ENCODE peak calls at places on chromosome 3, in eight cellular contexts. I is astrocyte of the spinal cord, O is MCF 10A, D is foreskin fibroblast, G is NB4, S is A549, C is GM20000, X is astrocyte of the cerebellum. L is an unnamed sample.

GRCh38 chr3:73719413-73719831 is 94.7 kb upstream of the PDZRN3 start:
- DNase-seq in I (peak), O (no peak), D (peak), G (no peak), S (no peak), C (no peak), X (peak), L (no peak)

GRCh38 chr3:72273615-72274014 is 488.7 kb upstream of the PROK2 start:
- DNase-seq in I (peak), O (no peak), D (peak), G (no peak), S (no peak), C (no peak), X (peak), L (no peak)

GRCh38 chr3:10198761-10199688 is 34.3 kb downstream of the IRAK2 start:
- DNase-seq in I (peak), O (peak), D (peak), G (peak), S (peak), C (peak), X (no peak), L (no peak)

GRCh38 chr3:116256843-116257485 is 188.3 kb downstream of the LSAMP start:
- DNase-seq in I (no peak), O (no peak), D (peak), G (no peak), S (no peak), C (no peak), X (no peak), L (no peak)

GRCh38 chr3:122004123-122004522 is 17.9 kb downstream of the ILDR1 start:
- DNase-seq in I (no peak), O (no peak), D (no peak), G (peak), S (no peak), C (no peak), X (no peak), L (no peak)

GRCh38 chr3:11495948-11496557 is 147.7 kb downstream of the VGLL4 start:
- DNase-seq in I (peak), O (no peak), D (no peak), G (no peak), S (no peak), C (no peak), X (peak), L (no peak)

GRCh38 chr3:149317072-149317471 is 16.4 kb downstream of the TM4SF18 start:
- DNase-seq in I (no peak), O (no peak), D (no peak), G (no peak), S (no peak), C (no peak), X (no peak), L (no peak)

GRCh38 chr3:12395349-12396012 is 88.8 kb upstream of the TSEN2 start:
- DNase-seq in I (peak), O (no peak), D (no peak), G (peak), S (no peak), C (peak), X (no peak), L (no peak)

GRCh38 chr3:158105124-158105709 is 1.0 kb downstream of the SHOX2 start:
- DNase-seq in I (no peak), O (peak), D (peak), G (no peak), S (peak), C (no peak), X (no peak), L (no peak)

GRCh38 chr3:115301364-115301860 is 154.3 kb upstream of the ZBTB20 start:
- DNase-seq in I (no peak), O (peak), D (peak), G (no peak), S (no peak), C (no peak), X (no peak), L (no peak)

GRCh38 chr3:24254649-24255048 is 240.0 kb downstream of the THRB start:
- DNase-seq in I (peak), O (no peak), D (peak), G (no peak), S (no peak), C (no peak), X (peak), L (no peak)

GRCh38 chr3:58383904-58384303 is 49.7 kb downstream of the PDHB start:
- DNase-seq in I (peak), O (peak), D (peak), G (peak), S (no peak), C (no peak), X (peak), L (no peak)

GRCh38 chr3:168025076-168025475 is 70.6 kb downstream of the GOLIM4 start:
- DNase-seq in I (peak), O (peak), D (peak), G (peak), S (no peak), C (no peak), X (no peak), L (no peak)

GRCh38 chr3:63167113-63167512 is 111.0 kb upstream of the SYNPR start:
- DNase-seq in I (no peak), O (no peak), D (no peak), G (no peak), S (no peak), C (no peak), X (no peak), L (no peak)

GRCh38 chr3:132660745-132661067 is 577 bp downstream of the UBA5 start:
- DNase-seq in I (no peak), O (no peak), D (peak), G (no peak), S (no peak), C (no peak), X (no peak), L (no peak)

GRCh38 chr3:182668541-182668940 is 124.8 kb upstream of the ATP11B start:
- DNase-seq in I (no peak), O (peak), D (no peak), G (no peak), S (no peak), C (no peak), X (no peak), L (no peak)

GRCh38 chr3:171116365-171116764 is 89.8 kb upstream of the SLC2A2 start:
- DNase-seq in I (peak), O (peak), D (peak), G (no peak), S (no peak), C (no peak), X (peak), L (no peak)

GRCh38 chr3:135125171-135125801 is 330.2 kb downstream of the EPHB1 start:
- DNase-seq in I (peak), O (peak), D (peak), G (peak), S (no peak), C (peak), X (peak), L (no peak)

GRCh38 chr3:156445117-156445968 is 109.6 kb downstream of the SSR3 start:
- DNase-seq in I (no peak), O (no peak), D (no peak), G (peak), S (no peak), C (no peak), X (no peak), L (no peak)

GRCh38 chr3:29171583-29171990 is 109.3 kb upstream of the RBMS3 start:
- DNase-seq in I (peak), O (no peak), D (no peak), G (no peak), S (no peak), C (no peak), X (no peak), L (no peak)

GRCh38 chr3:178255315-178255714 is 280.9 kb upstream of the KCNMB2 start:
- DNase-seq in I (peak), O (peak), D (no peak), G (no peak), S (no peak), C (no peak), X (peak), L (no peak)

GRCh38 chr3:46703013-46703520 is 1.9 kb downstream of the TMIE start:
- DNase-seq in I (no peak), O (no peak), D (no peak), G (no peak), S (no peak), C (no peak), X (no peak), L (peak)

GRCh38 chr3:171339606-171340005 is 120.6 kb downstream of the TNIK start:
- DNase-seq in I (no peak), O (peak), D (no peak), G (no peak), S (no peak), C (no peak), X (no peak), L (no peak)

GRCh38 chr3:15557511-15557946 is 36.0 kb upstream of the COLQ start:
- DNase-seq in I (peak), O (peak), D (peak), G (peak), S (peak), C (peak), X (peak), L (no peak)

GRCh38 chr3:162743091-162743490 is 1246.5 kb downstream of the OTOL1 start:
- DNase-seq in I (no peak), O (no peak), D (no peak), G (no peak), S (no peak), C (no peak), X (no peak), L (no peak)

GRCh38 chr3:152258448-152259302 is 10.1 kb upstream of the MBNL1 start:
- DNase-seq in I (peak), O (peak), D (peak), G (peak), S (peak), C (no peak), X (peak), L (peak)

GRCh38 chr3:50370594-50370993 is 11.3 kb upstream of the TMEM115 start:
- DNase-seq in I (no peak), O (peak), D (peak), G (peak), S (no peak), C (no peak), X (no peak), L (no peak)

GRCh38 chr3:194985031-194985578 is 285.9 kb downstream of the XXYLT1 start:
- DNase-seq in I (peak), O (no peak), D (peak), G (peak), S (no peak), C (no peak), X (peak), L (peak)

GRCh38 chr3:107117922-107118576 is 259.2 kb upstream of the CCDC54 start:
- DNase-seq in I (peak), O (peak), D (peak), G (peak), S (peak), C (peak), X (peak), L (no peak)

GRCh38 chr3:66021731-66022131 is 17.0 kb downstream of the MAGI1 start:
- DNase-seq in I (no peak), O (peak), D (peak), G (no peak), S (peak), C (no peak), X (no peak), L (no peak)

GRCh38 chr3:34703058-34703457 is 904.6 kb downstream of the PDCD6IP start:
- DNase-seq in I (no peak), O (no peak), D (no peak), G (no peak), S (no peak), C (no peak), X (no peak), L (no peak)

GRCh38 chr3:194773216-194773615 is 87.5 kb downstream of the FAM43A start:
- DNase-seq in I (no peak), O (peak), D (peak), G (no peak), S (no peak), C (no peak), X (no peak), L (peak)

GRCh38 chr3:69065318-69065964 is 13.3 kb upstream of the TMF1 start:
- DNase-seq in I (no peak), O (no peak), D (no peak), G (no peak), S (no peak), C (no peak), X (no peak), L (no peak)

GRCh38 chr3:5021116-5021515 is 41.9 kb downstream of the BHLHE40 start:
- DNase-seq in I (no peak), O (no peak), D (no peak), G (no peak), S (no peak), C (no peak), X (no peak), L (no peak)

GRCh38 chr3:179268400-179269051 is 17.6 kb upstream of the KCNMB3 start:
- DNase-seq in I (no peak), O (no peak), D (no peak), G (peak), S (no peak), C (no peak), X (no peak), L (no peak)

GRCh38 chr3:103787164-103787871 is 1352.5 kb downstream of the ZPLD1 start:
- DNase-seq in I (no peak), O (no peak), D (no peak), G (no peak), S (no peak), C (no peak), X (no peak), L (no peak)

GRCh38 chr3:178244653-178245384 is 291.4 kb upstream of the KCNMB2 start:
- DNase-seq in I (no peak), O (no peak), D (no peak), G (no peak), S (no peak), C (no peak), X (no peak), L (no peak)

GRCh38 chr3:84960994-84961393 is 2.2 kb downstream of the CADM2 start:
- DNase-seq in I (no peak), O (no peak), D (peak), G (no peak), S (no peak), C (no peak), X (no peak), L (no peak)

GRCh38 chr3:44117736-44118135 is 124.0 kb upstream of the TOPAZ1 start:
- DNase-seq in I (no peak), O (no peak), D (no peak), G (no peak), S (no peak), C (no peak), X (no peak), L (no peak)

GRCh38 chr3:44110643-44111042 is 131.0 kb upstream of the TOPAZ1 start:
- DNase-seq in I (no peak), O (no peak), D (no peak), G (no peak), S (no peak), C (no peak), X (no peak), L (no peak)

GRCh38 chr3:44117239-44117638 is 124.4 kb upstream of the TOPAZ1 start:
- DNase-seq in I (no peak), O (no peak), D (no peak), G (no peak), S (no peak), C (no peak), X (no peak), L (no peak)

GRCh38 chr3:44111482-44111881 is 130.2 kb upstream of the TOPAZ1 start:
- DNase-seq in I (no peak), O (no peak), D (no peak), G (no peak), S (no peak), C (no peak), X (no peak), L (no peak)

DNA sequence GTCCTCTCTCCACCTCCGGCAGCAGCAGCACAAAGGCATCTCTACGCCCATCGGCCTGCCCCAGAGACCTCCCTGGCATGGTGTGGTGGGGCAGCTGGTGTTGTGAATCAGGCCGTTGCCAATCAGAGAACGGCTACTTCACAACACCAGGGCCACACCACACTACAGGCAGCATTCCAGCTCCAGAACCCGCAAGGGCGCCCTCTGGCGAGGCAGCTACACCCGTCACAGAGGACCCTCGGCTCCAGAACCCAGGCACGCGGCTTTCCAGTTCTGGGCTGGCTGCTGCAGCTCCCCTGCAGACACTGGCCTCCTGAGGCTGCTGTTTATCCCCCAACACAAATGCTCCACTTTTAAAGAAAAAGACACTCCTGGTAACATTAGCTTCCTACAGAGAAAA is 127.5 kb upstream of the TOPAZ1 start:
- DNase-seq in I (no peak), O (no peak), D (peak), G (peak), S (no peak), C (peak), X (no peak), L (peak)
- TF ChIP-seq CTCF in I (peak), O (no peak), D (peak), G (peak), S (peak), C (no peak), X (peak), L (no peak)

GRCh38 chr3:51998774-51999173 is 3.1 kb upstream of the RPL29 start:
- DNase-seq in I (no peak), O (no peak), D (no peak), G (peak), S (no peak), C (no peak), X (no peak), L (no peak)
- TF ChIP-seq CTCF in I (no peak), O (no peak), D (no peak), G (no peak), S (no peak), C (no peak), X (no peak), L (no peak)

DNA sequence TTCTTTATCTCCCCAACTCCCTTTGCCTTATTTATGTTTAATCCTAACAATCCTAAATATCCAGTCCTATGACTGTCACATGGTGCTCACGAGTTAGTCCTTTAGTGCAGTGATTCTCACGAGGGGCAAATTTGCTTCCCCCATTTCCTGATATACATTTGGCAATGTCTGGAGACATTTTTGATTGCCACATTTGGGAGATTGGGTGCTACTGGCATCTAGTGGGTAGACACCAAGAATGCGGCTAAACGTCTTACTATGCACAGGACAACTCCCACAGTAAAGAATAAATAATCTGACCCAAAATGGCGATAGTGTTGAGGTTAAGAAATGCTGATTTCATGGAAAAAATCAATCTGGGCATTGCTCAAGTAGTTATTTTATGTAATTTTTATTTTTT is 466.5 kb downstream of the ROBO2 start:
- DNase-seq in I (no peak), O (no peak), D (peak), G (no peak), S (no peak), C (no peak), X (no peak), L (no peak)
- TF ChIP-seq CTCF in I (no peak), O (no peak), D (no peak), G (no peak), S (no peak), C (no peak), X (no peak), L (no peak)

GRCh38 chr3:88334187-88334868 is 184.6 kb downstream of the C3orf38 start:
- DNase-seq in I (no peak), O (no peak), D (no peak), G (no peak), S (no peak), C (no peak), X (no peak), L (no peak)
- TF ChIP-seq CTCF in I (no peak), O (no peak), D (no peak), G (no peak), S (no peak), C (no peak), X (no peak), L (no peak)

GRCh38 chr3:188179006-188179966 is 25.3 kb downstream of the LPP start:
- DNase-seq in I (peak), O (no peak), D (peak), G (no peak), S (no peak), C (no peak), X (peak), L (peak)
- TF ChIP-seq CTCF in I (peak), O (no peak), D (no peak), G (no peak), S (no peak), C (no peak), X (no peak), L (peak)